ENCODE peak calls at places on chromosomes 3 and 15, in six cellular contexts. H is AG09319; A is Jurkat, Clone E6-1; N is A549; Q is AG10803; G is nephron progenitor cell. D is an unnamed sample.

GRCh38 chr3:52193059-52193458 is 4.9 kb upstream of the ALAS1 start:
- DNase-seq in H (no peak), G (no peak), Q (peak; percentile 70), N (peak; percentile 40), A (no peak), D (no peak)

GRCh38 chr15:85760531-85761371 is 34.0 kb downstream of the KLHL25 start:
- DNase-seq in A (no peak), G (no peak), N (no peak), H (no peak), Q (no peak), D (no peak)

GRCh38 chr15:35750051-35750450 is 204.1 kb upstream of the DPH6 start:
- DNase-seq in G (no peak), N (no peak), Q (no peak), H (no peak), A (no peak), D (no peak)

GRCh38 chr3:180467177-180467576 is 134.8 kb upstream of the TTC14 start:
- DNase-seq in N (no peak), G (no peak), Q (no peak), H (no peak), A (no peak), D (no peak)

GRCh38 chr3:160098261-160098908 is 109.8 kb downstream of the IL12A start:
- DNase-seq in Q (peak; percentile 15), H (no peak), G (no peak), A (no peak), N (no peak), D (no peak)

GRCh38 chr3:66454464-66454859 is 46.4 kb downstream of the LRIG1 start:
- DNase-seq in N (no peak), A (no peak), H (no peak), Q (no peak), G (no peak), D (no peak)

GRCh38 chr3:48440590-48440958 is 517 bp downstream of the TMA7 start:
- DNase-seq in G (peak; percentile 38), H (no peak), A (no peak), Q (peak; percentile 18), N (no peak), D (no peak)

GRCh38 chr3:173529062-173529711 is 131.6 kb downstream of the NLGN1 start:
- DNase-seq in G (no peak), Q (peak; percentile 11), N (peak; percentile 42), H (no peak), A (peak; percentile 40), D (peak; percentile 39)

GRCh38 chr3:99520511-99520910 is 117.9 kb upstream of the COL8A1 start:
- DNase-seq in Q (no peak), G (no peak), H (no peak), N (no peak), A (no peak), D (no peak)

GRCh38 chr3:193509103-193509965 is 45.4 kb downstream of the ATP13A4 start:
- DNase-seq in G (no peak), A (no peak), N (no peak), Q (no peak), H (no peak), D (no peak)

GRCh38 chr3:111613294-111613693 is 18.1 kb upstream of the ZBED2 start:
- DNase-seq in H (no peak), Q (no peak), N (no peak), G (no peak), A (no peak), D (no peak)

GRCh38 chr3:181210275-181210674 is 220.7 kb upstream of the DNAJC19 start:
- DNase-seq in A (peak; percentile 9), G (no peak), Q (peak; percentile 3), H (no peak), N (peak; percentile 3), D (peak; percentile 8)

GRCh38 chr3:25313286-25313685 is 114.8 kb upstream of the RARB start:
- DNase-seq in N (no peak), Q (no peak), A (no peak), H (no peak), G (no peak), D (no peak)

GRCh38 chr15:101463265-101463664 is 26.2 kb downstream of the PCSK6 start:
- DNase-seq in Q (no peak), G (no peak), N (no peak), H (no peak), A (no peak), D (no peak)

GRCh38 chr3:64426551-64426950 is 201.3 kb upstream of the PRICKLE2 start:
- DNase-seq in A (no peak), N (no peak), H (no peak), Q (no peak), G (no peak), D (no peak)

GRCh38 chr3:4995500-4996053 is 16.3 kb downstream of the BHLHE40 start:
- DNase-seq in Q (peak; percentile 65), A (no peak), H (no peak), G (no peak), N (no peak), D (no peak)

GRCh38 chr3:13950042-13950441 is 70.2 kb upstream of the WNT7A start:
- DNase-seq in G (no peak), N (no peak), H (no peak), A (no peak), Q (no peak), D (no peak)

GRCh38 chr3:21979706-21980105 is 228.7 kb upstream of the ZNF385D start:
- DNase-seq in Q (peak; percentile 34), H (no peak), G (no peak), N (peak; percentile 4), A (no peak), D (no peak)

D was measured in HEK293T.